ENCODE peak calls at places on chromosomes 5 and 9, in seven cellular contexts. K is psoas muscle, U is GM06990, J is stomach, A is GM12865, S is HepG2, Q is A549. F is an unnamed sample.

GRCh38 chr5:79436224-79436623 is 77.7 kb downstream of the HOMER1 start:
- DNase-seq in K (no peak), U (no peak), J (no peak), A (no peak), S (peak), Q (no peak), F (peak)

GRCh38 chr5:133990396-133990795 is 14.4 kb downstream of the VDAC1 start:
- DNase-seq in K (no peak), U (no peak), J (peak), A (no peak), S (no peak), Q (no peak), F (no peak)

GRCh38 chr9:103804077-103804735 is 289.9 kb upstream of the SMC2 start:
- DNase-seq in K (no peak), U (no peak), J (no peak), A (no peak), S (no peak), Q (peak), F (peak)

GRCh38 chr9:17906841-17907779 is 328.2 kb downstream of the SH3GL2 start:
- DNase-seq in K (peak), U (peak), J (peak), A (no peak), S (no peak), Q (no peak), F (no peak)

GRCh38 chr9:126694206-126695081 is 80.7 kb downstream of the LMX1B start:
- DNase-seq in K (no peak), U (no peak), J (no peak), A (no peak), S (no peak), Q (no peak), F (no peak)

GRCh38 chr9:36163840-36164175 is 5.4 kb upstream of the CCIN start:
- DNase-seq in K (no peak), U (no peak), J (no peak), A (no peak), S (no peak), Q (no peak), F (peak)

GRCh38 chr9:12748954-12749353 is 25.9 kb upstream of the LURAP1L start:
- DNase-seq in K (no peak), U (no peak), J (no peak), A (no peak), S (no peak), Q (no peak), F (no peak)

GRCh38 chr5:172173771-172174170 is 14.3 kb downstream of the STK10 start:
- DNase-seq in K (no peak), U (no peak), J (no peak), A (no peak), S (no peak), Q (no peak), F (peak)

GRCh38 chr5:176360894-176361436 is 599 bp downstream of the KIAA1191 start:
- DNase-seq in K (no peak), U (no peak), J (no peak), A (peak), S (no peak), Q (peak), F (peak)

GRCh38 chr5:143182901-143183820 is 220.3 kb downstream of the NR3C1 start:
- DNase-seq in K (peak), U (peak), J (peak), A (peak), S (peak), Q (no peak), F (peak)

GRCh38 chr5:13533833-13534232 is 410.7 kb downstream of the DNAH5 start:
- DNase-seq in K (no peak), U (no peak), J (no peak), A (no peak), S (no peak), Q (no peak), F (no peak)

GRCh38 chr9:2288309-2288708 is 273.2 kb downstream of the SMARCA2 start:
- DNase-seq in K (no peak), U (no peak), J (no peak), A (no peak), S (no peak), Q (no peak), F (no peak)

GRCh38 chr5:9456435-9457042 is 89.3 kb downstream of the SEMA5A start:
- DNase-seq in K (no peak), U (no peak), J (no peak), A (no peak), S (no peak), Q (no peak), F (peak)

DNA sequence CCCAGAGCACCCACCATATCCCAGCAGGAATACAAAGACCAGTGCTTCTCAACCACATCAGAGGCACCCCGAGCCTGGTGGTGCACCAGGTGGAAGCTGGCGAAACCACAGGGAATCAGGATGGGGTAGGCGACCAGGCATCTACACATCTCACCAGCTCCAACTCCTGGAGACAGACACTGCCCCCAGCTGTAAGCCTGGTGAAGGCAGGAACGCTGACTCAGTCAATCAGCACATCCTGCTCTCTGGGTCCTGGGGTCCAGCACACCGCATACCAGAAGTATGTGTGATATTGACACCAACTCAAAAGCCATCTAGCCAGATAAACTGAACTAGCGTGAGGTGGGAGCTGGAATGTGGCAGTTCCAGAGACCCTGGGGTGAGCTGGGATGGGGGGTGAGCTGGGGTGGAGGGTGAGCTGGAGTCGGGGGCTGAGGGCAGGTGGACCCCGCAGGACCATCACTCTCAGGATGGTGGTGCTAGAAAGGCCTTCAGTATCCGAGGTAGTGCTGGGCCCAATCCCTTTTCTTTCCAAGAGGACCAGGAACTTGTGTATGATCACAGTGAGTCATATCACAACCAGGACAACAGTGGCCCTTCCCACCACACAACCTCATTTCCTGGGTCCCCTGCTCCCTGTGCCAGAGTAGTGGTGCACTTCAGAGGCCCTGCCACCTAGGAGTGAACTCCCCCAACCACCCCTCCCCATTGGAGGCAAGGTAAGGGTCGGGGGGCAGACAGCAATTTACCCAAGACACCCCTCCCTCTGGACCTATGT is 2.5 kb downstream of the DBN1 start:
- DNase-seq in K (no peak), U (no peak), J (no peak), A (no peak), S (peak), Q (no peak), F (no peak)
- H3K4me3 ChIP-seq in K (no peak), U (no peak), J (no peak), A (no peak), S (no peak), Q (no peak), F (peak)

GRCh38 chr5:111697881-111698757 is 58.9 kb downstream of the NREP start:
- DNase-seq in K (no peak), U (no peak), J (no peak), A (peak), S (no peak), Q (no peak), F (peak)
- TF ChIP-seq CTCF in K (peak), U (no peak), J (no peak), A (no peak), S (peak), Q (no peak), F (peak)

DNA sequence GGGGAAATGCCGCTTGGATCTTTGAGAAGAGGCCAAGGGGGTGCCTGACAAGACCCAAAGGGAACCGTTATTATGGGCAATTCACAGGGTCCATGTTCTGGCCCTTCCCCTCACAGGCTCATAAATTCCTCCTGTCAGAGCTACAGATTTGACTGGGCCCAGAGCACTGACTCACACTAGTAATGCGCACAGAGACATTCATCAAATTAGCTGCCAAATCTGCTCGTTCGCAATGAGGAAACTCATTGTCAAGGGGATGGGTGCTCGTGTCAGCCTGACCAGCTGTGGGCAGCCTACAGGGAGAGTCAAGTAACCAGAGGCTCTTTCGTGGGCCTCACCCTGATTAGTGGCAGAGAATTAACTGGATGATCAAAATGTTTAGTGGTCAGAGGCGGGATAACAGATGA is 377.4 kb downstream of the ACTL7B start:
- DNase-seq in K (peak), U (no peak), J (no peak), A (peak), S (no peak), Q (peak), F (peak)
- H3K4me3 ChIP-seq in K (peak), U (no peak), J (no peak), A (no peak), S (no peak), Q (peak), F (no peak)

GRCh38 chr9:98241357-98242104 is 13.9 kb downstream of the TBC1D2 start:
- DNase-seq in K (no peak), U (no peak), J (no peak), A (no peak), S (no peak), Q (no peak), F (no peak)
- TF ChIP-seq CTCF in K (no peak), U (no peak), J (no peak), A (no peak), S (no peak), Q (no peak), F (peak)

GRCh38 chr9:23822331-23823169 is 3.5 kb downstream of the ELAVL2 start:
- DNase-seq in K (no peak), U (no peak), J (no peak), A (no peak), S (no peak), Q (no peak), F (no peak)
- H3K4me3 ChIP-seq in K (peak), U (no peak), J (no peak), A (no peak), S (no peak), Q (peak), F (no peak)

GRCh38 chr9:504921-505821 is 290.5 kb downstream of the DOCK8 start:
- DNase-seq in K (peak), U (peak), J (peak), A (peak), S (no peak), Q (peak), F (no peak)

GRCh38 chr9:503331-503730 is 288.7 kb downstream of the DOCK8 start:
- DNase-seq in K (no peak), U (no peak), J (no peak), A (no peak), S (no peak), Q (no peak), F (no peak)

DNA sequence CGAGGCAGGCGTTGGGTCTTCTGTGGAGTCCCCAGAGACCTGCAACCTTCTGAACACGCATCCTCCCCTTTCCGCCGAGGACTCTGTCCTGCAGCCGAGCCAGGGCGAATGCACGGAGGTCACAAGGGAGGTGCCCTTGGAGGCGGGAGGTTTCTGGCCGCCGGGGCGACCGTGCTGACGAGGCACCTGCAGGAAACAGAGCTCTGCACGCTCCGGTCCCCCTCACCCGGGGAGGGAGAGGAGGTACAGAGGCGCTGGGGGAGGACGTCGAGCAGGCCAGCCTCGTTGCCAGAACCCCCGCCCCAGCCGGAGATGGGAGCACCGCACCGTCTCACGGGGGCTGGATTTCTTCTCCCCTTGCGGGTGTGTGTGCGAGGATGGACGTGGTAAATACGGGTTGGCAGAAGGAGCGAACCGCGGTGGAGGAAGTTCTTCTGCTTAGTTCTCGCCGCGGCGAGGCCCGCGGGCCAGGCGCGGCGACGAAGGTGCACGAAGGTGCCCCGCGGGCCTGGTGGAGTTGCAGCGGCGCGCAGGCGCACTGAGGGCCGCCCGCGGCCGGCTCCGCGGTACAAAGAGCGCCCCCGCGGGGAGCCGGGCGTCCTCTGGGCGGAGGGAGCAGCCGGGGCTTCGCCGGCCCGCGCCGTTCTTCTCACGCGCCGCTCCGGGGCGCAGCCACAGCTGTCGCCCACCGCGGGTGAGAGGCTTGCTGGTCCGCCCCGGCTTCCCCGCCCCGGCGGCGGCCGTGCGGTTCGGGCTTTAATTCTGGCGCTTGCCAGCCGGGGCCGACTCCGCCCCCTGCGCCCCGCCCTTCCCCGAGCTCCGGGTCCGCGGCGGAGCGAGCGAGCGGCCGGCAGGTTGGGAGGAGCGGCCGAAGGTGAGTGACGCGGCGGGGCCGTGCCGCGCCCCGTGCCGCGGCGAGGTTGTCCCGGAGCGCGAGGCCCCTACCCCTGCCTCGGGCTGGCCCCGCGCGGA is 289.5 kb downstream of the DOCK8 start:
- DNase-seq in K (peak), U (peak), J (peak), A (peak), S (peak), Q (peak), F (peak)
- TF ChIP-seq CTCF in K (peak), U (no peak), J (no peak), A (peak), S (peak), Q (peak), F (no peak)

DNA sequence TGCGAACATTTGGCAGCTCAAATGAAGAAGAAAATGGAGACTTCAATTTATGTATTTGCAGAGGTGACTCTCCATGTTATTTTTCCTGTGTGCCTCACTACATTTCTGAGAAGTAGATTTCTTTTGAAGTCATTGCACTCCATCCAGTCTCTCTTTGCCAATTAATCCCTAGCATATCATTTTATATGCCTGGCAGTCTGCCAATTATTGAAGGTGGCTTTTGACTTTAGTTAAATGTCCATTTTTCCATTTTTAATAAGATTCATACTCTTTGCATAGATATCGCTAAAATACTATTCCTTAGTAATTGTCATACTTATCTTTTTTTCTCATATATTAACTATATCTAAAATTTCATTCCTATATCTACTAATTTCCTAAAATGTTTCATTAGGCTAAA is 908.3 kb upstream of the CDH10 start:
- DNase-seq in K (no peak), U (no peak), J (no peak), A (no peak), S (no peak), Q (no peak), F (no peak)
- H3K4me3 ChIP-seq in K (no peak), U (no peak), J (no peak), A (no peak), S (no peak), Q (no peak), F (no peak)